ENCODE peak calls at places on chromosomes 7 and 10, in seven cellular contexts. E is NB4; X is fibroblast of mammary gland; G is brain microvascular endothelial cell; K is frontal cortex; Y is effector CD4-positive, alpha-beta T cell; U is mucosa of gallbladder. S is an unnamed sample.

GRCh38 chr10:78223088-78223487 is 189.4 kb downstream of the RPS24 start:
- DNase-seq in Y (no peak), K (no peak), X (no peak), E (no peak), U (no peak), G (no peak), S (no peak)

GRCh38 chr10:22489467-22489866 is 144.2 kb downstream of the SPAG6 start:
- DNase-seq in Y (no peak), K (no peak), U (no peak), G (no peak), E (peak; percentile 78), X (peak; percentile 61), S (no peak)

GRCh38 chr10:78450239-78450638 is 416.6 kb downstream of the RPS24 start:
- DNase-seq in Y (no peak), K (no peak), X (no peak), U (no peak), G (no peak), E (no peak), S (no peak)

GRCh38 chr7:7051221-7051877 is 131.0 kb upstream of the C1GALT1 start:
- DNase-seq in U (peak; percentile 16), E (peak; percentile 57), K (peak; percentile 10), Y (no peak), G (no peak), X (no peak), S (no peak)

GRCh38 chr7:1150400-1151002 is 9.5 kb downstream of the ZFAND2A start:
- DNase-seq in X (no peak), U (no peak), E (no peak), K (no peak), G (no peak), Y (no peak), S (no peak)

GRCh38 chr7:95317546-95317945 is 6.8 kb downstream of the PON1 start:
- DNase-seq in X (no peak), G (no peak), U (no peak), E (no peak), K (no peak), Y (no peak), S (no peak)

GRCh38 chr7:135333196-135333595 is 99.6 kb downstream of the STRA8 start:
- DNase-seq in U (no peak), G (no peak), Y (no peak), E (no peak), K (no peak), X (peak; percentile 57), S (no peak)

GRCh38 chr7:48004598-48004997 is 24.3 kb downstream of the SUN3 start:
- DNase-seq in K (no peak), G (no peak), Y (no peak), X (no peak), E (no peak), U (no peak), S (no peak)